ENCODE peak calls at places on chromosomes 1 and 21, in four cellular contexts. O, P, I and Y are unnamed samples.

GRCh38 chr1:166174108-166174507 is 7.3 kb upstream of the FAM78B start:
- DNase-seq in I (peak), O (no peak), P (no peak), Y (no peak)

GRCh38 chr1:96253281-96254035 is 468.1 kb upstream of the PTBP2 start:
- DNase-seq in O (no peak), P (no peak), I (peak), Y (no peak)

GRCh38 chr21:45947296-45947695 is 34.3 kb upstream of the COL6A1 start:
- DNase-seq in O (no peak), P (no peak), I (no peak), Y (no peak)

GRCh38 chr1:167249702-167250101 is 29.0 kb downstream of the POU2F1 start:
- DNase-seq in I (no peak), O (no peak), P (no peak), Y (no peak)

GRCh38 chr1:208135354-208135753 is 108.8 kb downstream of the PLXNA2 start:
- DNase-seq in O (no peak), I (peak), P (no peak), Y (no peak)

GRCh38 chr1:218447010-218447689 is 102.0 kb downstream of the TGFB2 start:
- DNase-seq in P (no peak), O (no peak), I (no peak), Y (no peak)

GRCh38 chr1:15489052-15489736 is 13.3 kb downstream of the CELA2B start:
- DNase-seq in P (no peak), O (no peak), I (no peak), Y (no peak)

GRCh38 chr1:14486401-14487110 is 111.9 kb upstream of the KAZN start:
- DNase-seq in O (no peak), I (peak), P (no peak), Y (no peak)

GRCh38 chr1:227244339-227245118 is 73.8 kb downstream of the CDC42BPA start:
- DNase-seq in P (no peak), I (no peak), O (no peak), Y (no peak)

GRCh38 chr1:234170622-234171021 is 202.6 kb upstream of the COA6 start:
- DNase-seq in P (peak), O (no peak), I (no peak), Y (no peak)

GRCh38 chr1:207316622-207317510 is 4.6 kb upstream of the CD55 start:
- DNase-seq in P (no peak), I (peak), O (no peak), Y (no peak)

GRCh38 chr1:7675431-7676273 is 95.4 kb upstream of the VAMP3 start:
- DNase-seq in O (no peak), P (no peak), I (no peak), Y (no peak)

GRCh38 chr1:59520194-59520593 is 223.3 kb downstream of the FGGY start:
- DNase-seq in O (no peak), P (no peak), I (peak), Y (no peak)

GRCh38 chr1:3103977-3104677 is 35.1 kb downstream of the PRDM16 start:
- DNase-seq in O (no peak), P (no peak), I (no peak), Y (no peak)

GRCh38 chr1:33818071-33818470 is 45.8 kb upstream of the HMGB4 start:
- DNase-seq in P (peak), O (no peak), I (no peak), Y (no peak)

GRCh38 chr1:211579434-211580302 is 707 bp upstream of the SLC30A1 start:
- DNase-seq in O (peak), P (peak), I (peak), Y (no peak)

GRCh38 chr1:184945678-184946412 is 28.5 kb downstream of the NIBAN1 start:
- DNase-seq in I (peak), P (peak), O (no peak), Y (no peak)

GRCh38 chr21:36627242-36627641 is 71.7 kb upstream of the SIM2 start:
- DNase-seq in O (no peak), I (peak), P (no peak), Y (no peak)

GRCh38 chr1:113692824-113693431 is 66.4 kb downstream of the PHTF1 start:
- DNase-seq in O (no peak), I (no peak), P (no peak), Y (no peak)

GRCh38 chr1:78075621-78076020 is 29.9 kb downstream of the GIPC2 start:
- DNase-seq in I (no peak), O (no peak), P (no peak), Y (no peak)

GRCh38 chr1:161952603-161953172 is 71.0 kb downstream of the OLFML2B start:
- DNase-seq in P (no peak), O (no peak), I (no peak), Y (no peak)

GRCh38 chr1:76474922-76475321 is 392.4 kb upstream of the ST6GALNAC5 start:
- DNase-seq in I (no peak), O (no peak), P (no peak), Y (no peak)

GRCh38 chr1:26783646-26784022 is 4.1 kb upstream of the PIGV start:
- DNase-seq in I (no peak), O (no peak), P (no peak), Y (no peak)

GRCh38 chr1:158037876-158038359 is 44.5 kb downstream of the KIRREL1 start:
- DNase-seq in P (no peak), I (peak), O (no peak), Y (no peak)

GRCh38 chr1:100955322-100955721 is 59.4 kb downstream of the SLC30A7 start:
- DNase-seq in P (no peak), I (peak), O (no peak), Y (no peak)

GRCh38 chr1:153597206-153597605 is 15.7 kb downstream of the S100A16 start:
- DNase-seq in O (no peak), I (peak), P (no peak), Y (no peak)

GRCh38 chr1:110370827-110371226 is 20.0 kb downstream of the SLC16A4 start:
- DNase-seq in P (no peak), I (peak), O (no peak), Y (no peak)

GRCh38 chr21:29849735-29850176 is 90.0 kb downstream of the GRIK1 start:
- DNase-seq in O (peak), I (peak), P (no peak), Y (peak)

GRCh38 chr1:245232936-245233335 is 78.2 kb downstream of the KIF26B start:
- DNase-seq in P (no peak), I (no peak), O (no peak), Y (no peak)

GRCh38 chr1:209048961-209049669 is 534.4 kb upstream of the CAMK1G start:
- DNase-seq in P (peak), I (no peak), O (no peak), Y (no peak)

GRCh38 chr1:210570116-210570515 is 241.4 kb downstream of the HHAT start:
- DNase-seq in I (no peak), O (no peak), P (no peak), Y (no peak)

GRCh38 chr21:34639882-34640788 is 25.2 kb upstream of the RCAN1 start:
- DNase-seq in I (peak), P (no peak), O (no peak), Y (no peak)

GRCh38 chr1:67668660-67669059 is 16.3 kb upstream of the GADD45A start:
- DNase-seq in O (no peak), P (no peak), I (peak), Y (no peak)

GRCh38 chr1:209349372-209350324 is 233.9 kb upstream of the CAMK1G start:
- DNase-seq in P (no peak), I (peak), O (no peak), Y (no peak)

GRCh38 chr1:145846191-145846590 is 761 bp downstream of the NUDT17 start:
- DNase-seq in P (no peak), I (peak), O (peak), Y (peak)

GRCh38 chr1:97902067-97902466 is 18.8 kb downstream of the DPYD start:
- DNase-seq in O (no peak), I (peak), P (no peak), Y (no peak)

GRCh38 chr1:98796049-98796448 is 134.5 kb downstream of the SNX7 start:
- DNase-seq in O (no peak), I (no peak), P (no peak), Y (no peak)

GRCh38 chr1:50491142-50491541 is 67.9 kb upstream of the DMRTA2 start:
- DNase-seq in I (no peak), P (no peak), O (no peak), Y (no peak)